ENCODE peak calls at places on chromosome 20, in six cellular contexts. One of them, this sample, is unnamed.

GRCh38 chr20:39117486-39117885 is 155.3 kb downstream of the DHX35 start:
- DNase-seq in breast epithelium: no peak
- DNase-seq in right atrium auricular region: no peak
- DNase-seq in activated T-helper 1 cell treated with anti-CD3 and anti-CD28 coated beads, Interleukin-12 subunit alpha, Interleukin-12 subunit beta, Interleukin-2, Interleukin-4 antibody, amounts not matched to agents 30 ng/mL and 10 ng/mL and 1 ng/mL, durations not matched to agents 14 hours and 24 hours and 36 hours: no peak
- DNase-seq in foreskin keratinocyte: peak
- DNase-seq in esophagus muscularis mucosa: no peak
- DNase-seq in this sample: peak

GRCh38 chr20:45927071-45927878 is 7.2 kb upstream of the PCIF1 start:
- DNase-seq in breast epithelium: no peak
- DNase-seq in right atrium auricular region: no peak
- DNase-seq in activated T-helper 1 cell treated with anti-CD3 and anti-CD28 coated beads, Interleukin-12 subunit alpha, Interleukin-12 subunit beta, Interleukin-2, Interleukin-4 antibody, amounts not matched to agents 30 ng/mL and 10 ng/mL and 1 ng/mL, durations not matched to agents 14 hours and 24 hours and 36 hours: no peak
- DNase-seq in foreskin keratinocyte: no peak
- DNase-seq in esophagus muscularis mucosa: no peak
- DNase-seq in this sample: no peak

GRCh38 chr20:35172434-35172806 is 548 bp downstream of the PROCR start:
- DNase-seq in breast epithelium: no peak
- DNase-seq in right atrium auricular region: no peak
- DNase-seq in activated T-helper 1 cell treated with anti-CD3 and anti-CD28 coated beads, Interleukin-12 subunit alpha, Interleukin-12 subunit beta, Interleukin-2, Interleukin-4 antibody, amounts not matched to agents 30 ng/mL and 10 ng/mL and 1 ng/mL, durations not matched to agents 14 hours and 24 hours and 36 hours: no peak
- DNase-seq in foreskin keratinocyte: no peak
- DNase-seq in esophagus muscularis mucosa: no peak
- DNase-seq in this sample: no peak

GRCh38 chr20:51404297-51405060 is 138.0 kb downstream of the NFATC2 start:
- DNase-seq in breast epithelium: no peak
- DNase-seq in right atrium auricular region: no peak
- DNase-seq in activated T-helper 1 cell treated with anti-CD3 and anti-CD28 coated beads, Interleukin-12 subunit alpha, Interleukin-12 subunit beta, Interleukin-2, Interleukin-4 antibody, amounts not matched to agents 30 ng/mL and 10 ng/mL and 1 ng/mL, durations not matched to agents 14 hours and 24 hours and 36 hours: peak
- DNase-seq in foreskin keratinocyte: no peak
- DNase-seq in esophagus muscularis mucosa: no peak
- DNase-seq in this sample: no peak

GRCh38 chr20:6583134-6583738 is 184.2 kb upstream of the BMP2 start:
- DNase-seq in breast epithelium: no peak
- DNase-seq in right atrium auricular region: no peak
- DNase-seq in activated T-helper 1 cell treated with anti-CD3 and anti-CD28 coated beads, Interleukin-12 subunit alpha, Interleukin-12 subunit beta, Interleukin-2, Interleukin-4 antibody, amounts not matched to agents 30 ng/mL and 10 ng/mL and 1 ng/mL, durations not matched to agents 14 hours and 24 hours and 36 hours: no peak
- DNase-seq in foreskin keratinocyte: peak
- DNase-seq in esophagus muscularis mucosa: no peak
- DNase-seq in this sample: peak

GRCh38 chr20:20203784-20204183 is 151.5 kb downstream of the CFAP61 start:
- DNase-seq in breast epithelium: no peak
- DNase-seq in right atrium auricular region: no peak
- DNase-seq in activated T-helper 1 cell treated with anti-CD3 and anti-CD28 coated beads, Interleukin-12 subunit alpha, Interleukin-12 subunit beta, Interleukin-2, Interleukin-4 antibody, amounts not matched to agents 30 ng/mL and 10 ng/mL and 1 ng/mL, durations not matched to agents 14 hours and 24 hours and 36 hours: no peak
- DNase-seq in foreskin keratinocyte: no peak
- DNase-seq in esophagus muscularis mucosa: no peak
- DNase-seq in this sample: no peak

GRCh38 chr20:35196313-35196712 is 24.4 kb downstream of the PROCR start:
- DNase-seq in breast epithelium: no peak
- DNase-seq in right atrium auricular region: no peak
- DNase-seq in activated T-helper 1 cell treated with anti-CD3 and anti-CD28 coated beads, Interleukin-12 subunit alpha, Interleukin-12 subunit beta, Interleukin-2, Interleukin-4 antibody, amounts not matched to agents 30 ng/mL and 10 ng/mL and 1 ng/mL, durations not matched to agents 14 hours and 24 hours and 36 hours: no peak
- DNase-seq in foreskin keratinocyte: no peak
- DNase-seq in esophagus muscularis mucosa: no peak
- DNase-seq in this sample: no peak

GRCh38 chr20:33130553-33130952 is 37.4 kb upstream of the BPIFA2 start:
- DNase-seq in breast epithelium: no peak
- DNase-seq in right atrium auricular region: peak
- DNase-seq in activated T-helper 1 cell treated with anti-CD3 and anti-CD28 coated beads, Interleukin-12 subunit alpha, Interleukin-12 subunit beta, Interleukin-2, Interleukin-4 antibody, amounts not matched to agents 30 ng/mL and 10 ng/mL and 1 ng/mL, durations not matched to agents 14 hours and 24 hours and 36 hours: no peak
- DNase-seq in foreskin keratinocyte: no peak
- DNase-seq in esophagus muscularis mucosa: no peak
- DNase-seq in this sample: no peak

GRCh38 chr20:40090236-40090635 is 598.8 kb downstream of the MAFB start:
- DNase-seq in breast epithelium: no peak
- DNase-seq in right atrium auricular region: no peak
- DNase-seq in activated T-helper 1 cell treated with anti-CD3 and anti-CD28 coated beads, Interleukin-12 subunit alpha, Interleukin-12 subunit beta, Interleukin-2, Interleukin-4 antibody, amounts not matched to agents 30 ng/mL and 10 ng/mL and 1 ng/mL, durations not matched to agents 14 hours and 24 hours and 36 hours: no peak
- DNase-seq in foreskin keratinocyte: peak
- DNase-seq in esophagus muscularis mucosa: no peak
- DNase-seq in this sample: no peak

GRCh38 chr20:33524261-33524660 is 34.4 kb downstream of the CBFA2T2 start:
- DNase-seq in breast epithelium: no peak
- DNase-seq in right atrium auricular region: no peak
- DNase-seq in activated T-helper 1 cell treated with anti-CD3 and anti-CD28 coated beads, Interleukin-12 subunit alpha, Interleukin-12 subunit beta, Interleukin-2, Interleukin-4 antibody, amounts not matched to agents 30 ng/mL and 10 ng/mL and 1 ng/mL, durations not matched to agents 14 hours and 24 hours and 36 hours: no peak
- DNase-seq in foreskin keratinocyte: no peak
- DNase-seq in esophagus muscularis mucosa: no peak
- DNase-seq in this sample: no peak

GRCh38 chr20:62557999-62558408 is 82.2 kb upstream of the GATA5 start:
- DNase-seq in breast epithelium: no peak
- DNase-seq in right atrium auricular region: no peak
- DNase-seq in activated T-helper 1 cell treated with anti-CD3 and anti-CD28 coated beads, Interleukin-12 subunit alpha, Interleukin-12 subunit beta, Interleukin-2, Interleukin-4 antibody, amounts not matched to agents 30 ng/mL and 10 ng/mL and 1 ng/mL, durations not matched to agents 14 hours and 24 hours and 36 hours: no peak
- DNase-seq in foreskin keratinocyte: no peak
- DNase-seq in esophagus muscularis mucosa: no peak
- DNase-seq in this sample: no peak

GRCh38 chr20:4585104-4585753 is 136.5 kb upstream of the PRND start:
- DNase-seq in breast epithelium: no peak
- DNase-seq in right atrium auricular region: no peak
- DNase-seq in activated T-helper 1 cell treated with anti-CD3 and anti-CD28 coated beads, Interleukin-12 subunit alpha, Interleukin-12 subunit beta, Interleukin-2, Interleukin-4 antibody, amounts not matched to agents 30 ng/mL and 10 ng/mL and 1 ng/mL, durations not matched to agents 14 hours and 24 hours and 36 hours: no peak
- DNase-seq in foreskin keratinocyte: peak
- DNase-seq in esophagus muscularis mucosa: peak
- DNase-seq in this sample: no peak

GRCh38 chr20:10466855-10467254 is 31.8 kb downstream of the SLX4IP start:
- DNase-seq in breast epithelium: no peak
- DNase-seq in right atrium auricular region: no peak
- DNase-seq in activated T-helper 1 cell treated with anti-CD3 and anti-CD28 coated beads, Interleukin-12 subunit alpha, Interleukin-12 subunit beta, Interleukin-2, Interleukin-4 antibody, amounts not matched to agents 30 ng/mL and 10 ng/mL and 1 ng/mL, durations not matched to agents 14 hours and 24 hours and 36 hours: no peak
- DNase-seq in foreskin keratinocyte: no peak
- DNase-seq in esophagus muscularis mucosa: no peak
- DNase-seq in this sample: peak

GRCh38 chr20:41307021-41307420 is 10.5 kb downstream of the ZHX3 start:
- DNase-seq in breast epithelium: no peak
- DNase-seq in right atrium auricular region: no peak
- DNase-seq in activated T-helper 1 cell treated with anti-CD3 and anti-CD28 coated beads, Interleukin-12 subunit alpha, Interleukin-12 subunit beta, Interleukin-2, Interleukin-4 antibody, amounts not matched to agents 30 ng/mL and 10 ng/mL and 1 ng/mL, durations not matched to agents 14 hours and 24 hours and 36 hours: no peak
- DNase-seq in foreskin keratinocyte: no peak
- DNase-seq in esophagus muscularis mucosa: no peak
- DNase-seq in this sample: no peak

GRCh38 chr20:1005452-1006027 is 3.4 kb upstream of the RSPO4 start:
- DNase-seq in breast epithelium: no peak
- DNase-seq in right atrium auricular region: no peak
- DNase-seq in activated T-helper 1 cell treated with anti-CD3 and anti-CD28 coated beads, Interleukin-12 subunit alpha, Interleukin-12 subunit beta, Interleukin-2, Interleukin-4 antibody, amounts not matched to agents 30 ng/mL and 10 ng/mL and 1 ng/mL, durations not matched to agents 14 hours and 24 hours and 36 hours: no peak
- DNase-seq in foreskin keratinocyte: peak
- DNase-seq in esophagus muscularis mucosa: no peak
- DNase-seq in this sample: no peak

GRCh38 chr20:63978319-63979220 is 872 bp downstream of the SAMD10 start:
- DNase-seq in breast epithelium: peak
- DNase-seq in right atrium auricular region: no peak
- DNase-seq in activated T-helper 1 cell treated with anti-CD3 and anti-CD28 coated beads, Interleukin-12 subunit alpha, Interleukin-12 subunit beta, Interleukin-2, Interleukin-4 antibody, amounts not matched to agents 30 ng/mL and 10 ng/mL and 1 ng/mL, durations not matched to agents 14 hours and 24 hours and 36 hours: peak
- DNase-seq in foreskin keratinocyte: peak
- DNase-seq in esophagus muscularis mucosa: no peak
- DNase-seq in this sample: no peak

GRCh38 chr20:63505281-63505680 is 6.4 kb upstream of the EEF1A2 start:
- DNase-seq in breast epithelium: no peak
- DNase-seq in right atrium auricular region: no peak
- DNase-seq in activated T-helper 1 cell treated with anti-CD3 and anti-CD28 coated beads, Interleukin-12 subunit alpha, Interleukin-12 subunit beta, Interleukin-2, Interleukin-4 antibody, amounts not matched to agents 30 ng/mL and 10 ng/mL and 1 ng/mL, durations not matched to agents 14 hours and 24 hours and 36 hours: no peak
- DNase-seq in foreskin keratinocyte: no peak
- DNase-seq in esophagus muscularis mucosa: no peak
- DNase-seq in this sample: no peak

GRCh38 chr20:1817577-1818211 is 77.5 kb upstream of the SIRPA start:
- DNase-seq in breast epithelium: peak
- DNase-seq in right atrium auricular region: peak
- DNase-seq in activated T-helper 1 cell treated with anti-CD3 and anti-CD28 coated beads, Interleukin-12 subunit alpha, Interleukin-12 subunit beta, Interleukin-2, Interleukin-4 antibody, amounts not matched to agents 30 ng/mL and 10 ng/mL and 1 ng/mL, durations not matched to agents 14 hours and 24 hours and 36 hours: no peak
- DNase-seq in foreskin keratinocyte: no peak
- DNase-seq in esophagus muscularis mucosa: no peak
- DNase-seq in this sample: no peak

GRCh38 chr20:41000628-41001027 is 28.0 kb upstream of the TOP1 start:
- DNase-seq in breast epithelium: no peak
- DNase-seq in right atrium auricular region: no peak
- DNase-seq in activated T-helper 1 cell treated with anti-CD3 and anti-CD28 coated beads, Interleukin-12 subunit alpha, Interleukin-12 subunit beta, Interleukin-2, Interleukin-4 antibody, amounts not matched to agents 30 ng/mL and 10 ng/mL and 1 ng/mL, durations not matched to agents 14 hours and 24 hours and 36 hours: no peak
- DNase-seq in foreskin keratinocyte: no peak
- DNase-seq in esophagus muscularis mucosa: no peak
- DNase-seq in this sample: no peak

GRCh38 chr20:54980321-54980960 is 505.0 kb downstream of the DOK5 start:
- DNase-seq in breast epithelium: no peak
- DNase-seq in right atrium auricular region: no peak
- DNase-seq in activated T-helper 1 cell treated with anti-CD3 and anti-CD28 coated beads, Interleukin-12 subunit alpha, Interleukin-12 subunit beta, Interleukin-2, Interleukin-4 antibody, amounts not matched to agents 30 ng/mL and 10 ng/mL and 1 ng/mL, durations not matched to agents 14 hours and 24 hours and 36 hours: no peak
- DNase-seq in foreskin keratinocyte: peak
- DNase-seq in esophagus muscularis mucosa: no peak
- DNase-seq in this sample: no peak

GRCh38 chr20:33177866-33178265 is 9.9 kb downstream of the BPIFA2 start:
- DNase-seq in breast epithelium: no peak
- DNase-seq in right atrium auricular region: no peak
- DNase-seq in activated T-helper 1 cell treated with anti-CD3 and anti-CD28 coated beads, Interleukin-12 subunit alpha, Interleukin-12 subunit beta, Interleukin-2, Interleukin-4 antibody, amounts not matched to agents 30 ng/mL and 10 ng/mL and 1 ng/mL, durations not matched to agents 14 hours and 24 hours and 36 hours: no peak
- DNase-seq in foreskin keratinocyte: no peak
- DNase-seq in esophagus muscularis mucosa: no peak
- DNase-seq in this sample: no peak

GRCh38 chr20:33423141-33423834 is 20.3 kb downstream of the SNTA1 start:
- DNase-seq in breast epithelium: no peak
- DNase-seq in right atrium auricular region: peak
- DNase-seq in activated T-helper 1 cell treated with anti-CD3 and anti-CD28 coated beads, Interleukin-12 subunit alpha, Interleukin-12 subunit beta, Interleukin-2, Interleukin-4 antibody, amounts not matched to agents 30 ng/mL and 10 ng/mL and 1 ng/mL, durations not matched to agents 14 hours and 24 hours and 36 hours: no peak
- DNase-seq in foreskin keratinocyte: no peak
- DNase-seq in esophagus muscularis mucosa: no peak
- DNase-seq in this sample: no peak

GRCh38 chr20:18738055-18738454 is 75.5 kb upstream of the SCP2D1 start:
- DNase-seq in breast epithelium: no peak
- DNase-seq in right atrium auricular region: no peak
- DNase-seq in activated T-helper 1 cell treated with anti-CD3 and anti-CD28 coated beads, Interleukin-12 subunit alpha, Interleukin-12 subunit beta, Interleukin-2, Interleukin-4 antibody, amounts not matched to agents 30 ng/mL and 10 ng/mL and 1 ng/mL, durations not matched to agents 14 hours and 24 hours and 36 hours: no peak
- DNase-seq in foreskin keratinocyte: peak
- DNase-seq in esophagus muscularis mucosa: no peak
- DNase-seq in this sample: no peak

GRCh38 chr20:46757754-46758678 is 48.6 kb downstream of the SLC2A10 start:
- DNase-seq in breast epithelium: peak
- DNase-seq in right atrium auricular region: no peak
- DNase-seq in activated T-helper 1 cell treated with anti-CD3 and anti-CD28 coated beads, Interleukin-12 subunit alpha, Interleukin-12 subunit beta, Interleukin-2, Interleukin-4 antibody, amounts not matched to agents 30 ng/mL and 10 ng/mL and 1 ng/mL, durations not matched to agents 14 hours and 24 hours and 36 hours: peak
- DNase-seq in foreskin keratinocyte: peak
- DNase-seq in esophagus muscularis mucosa: no peak
- DNase-seq in this sample: peak

GRCh38 chr20:38202153-38202981 is 37.3 kb upstream of the TGM2 start:
- DNase-seq in breast epithelium: no peak
- DNase-seq in right atrium auricular region: no peak
- DNase-seq in activated T-helper 1 cell treated with anti-CD3 and anti-CD28 coated beads, Interleukin-12 subunit alpha, Interleukin-12 subunit beta, Interleukin-2, Interleukin-4 antibody, amounts not matched to agents 30 ng/mL and 10 ng/mL and 1 ng/mL, durations not matched to agents 14 hours and 24 hours and 36 hours: no peak
- DNase-seq in foreskin keratinocyte: no peak
- DNase-seq in esophagus muscularis mucosa: no peak
- DNase-seq in this sample: no peak

GRCh38 chr20:25005220-25005619 is 12.7 kb upstream of the APMAP start:
- DNase-seq in breast epithelium: peak
- DNase-seq in right atrium auricular region: no peak
- DNase-seq in activated T-helper 1 cell treated with anti-CD3 and anti-CD28 coated beads, Interleukin-12 subunit alpha, Interleukin-12 subunit beta, Interleukin-2, Interleukin-4 antibody, amounts not matched to agents 30 ng/mL and 10 ng/mL and 1 ng/mL, durations not matched to agents 14 hours and 24 hours and 36 hours: no peak
- DNase-seq in foreskin keratinocyte: no peak
- DNase-seq in esophagus muscularis mucosa: no peak
- DNase-seq in this sample: no peak

GRCh38 chr20:10651227-10651990 is 22.4 kb downstream of the JAG1 start:
- DNase-seq in breast epithelium: no peak
- DNase-seq in right atrium auricular region: no peak
- DNase-seq in activated T-helper 1 cell treated with anti-CD3 and anti-CD28 coated beads, Interleukin-12 subunit alpha, Interleukin-12 subunit beta, Interleukin-2, Interleukin-4 antibody, amounts not matched to agents 30 ng/mL and 10 ng/mL and 1 ng/mL, durations not matched to agents 14 hours and 24 hours and 36 hours: no peak
- DNase-seq in foreskin keratinocyte: no peak
- DNase-seq in esophagus muscularis mucosa: no peak
- DNase-seq in this sample: peak

GRCh38 chr20:50572922-50573777 is 63.0 kb downstream of the PTPN1 start:
- DNase-seq in breast epithelium: no peak
- DNase-seq in right atrium auricular region: peak
- DNase-seq in activated T-helper 1 cell treated with anti-CD3 and anti-CD28 coated beads, Interleukin-12 subunit alpha, Interleukin-12 subunit beta, Interleukin-2, Interleukin-4 antibody, amounts not matched to agents 30 ng/mL and 10 ng/mL and 1 ng/mL, durations not matched to agents 14 hours and 24 hours and 36 hours: no peak
- DNase-seq in foreskin keratinocyte: no peak
- DNase-seq in esophagus muscularis mucosa: no peak
- DNase-seq in this sample: no peak

GRCh38 chr20:32206383-32207210 is 946 bp downstream of the PLAGL2 start:
- DNase-seq in breast epithelium: no peak
- DNase-seq in right atrium auricular region: no peak
- DNase-seq in activated T-helper 1 cell treated with anti-CD3 and anti-CD28 coated beads, Interleukin-12 subunit alpha, Interleukin-12 subunit beta, Interleukin-2, Interleukin-4 antibody, amounts not matched to agents 30 ng/mL and 10 ng/mL and 1 ng/mL, durations not matched to agents 14 hours and 24 hours and 36 hours: no peak
- DNase-seq in foreskin keratinocyte: no peak
- DNase-seq in esophagus muscularis mucosa: no peak
- DNase-seq in this sample: no peak

GRCh38 chr20:38771621-38772020 is 23.4 kb downstream of the ACTR5 start:
- DNase-seq in breast epithelium: no peak
- DNase-seq in right atrium auricular region: no peak
- DNase-seq in activated T-helper 1 cell treated with anti-CD3 and anti-CD28 coated beads, Interleukin-12 subunit alpha, Interleukin-12 subunit beta, Interleukin-2, Interleukin-4 antibody, amounts not matched to agents 30 ng/mL and 10 ng/mL and 1 ng/mL, durations not matched to agents 14 hours and 24 hours and 36 hours: no peak
- DNase-seq in foreskin keratinocyte: no peak
- DNase-seq in esophagus muscularis mucosa: no peak
- DNase-seq in this sample: no peak

This sample was measured in foreskin melanocyte.